ENCODE peak calls at places on chromosomes 11 and 22, in six cellular contexts. N is IMR-90, U is H9, K is neuronal stem cell, Y is trophoblast cell, E is mesenchymal stem cell. R is an unnamed sample.

GRCh38 chr11:38824573-38824972 is 2226.5 kb upstream of the RAG2 start:
- DNase-seq in N (peak; percentile 19), U (no peak), K (no peak), Y (no peak), E (peak; percentile 15), R (peak; percentile 67)

GRCh38 chr11:15884792-15885540 is 471.4 kb downstream of the SOX6 start:
- DNase-seq in N (no peak), U (no peak), K (no peak), Y (no peak), E (peak; percentile 76), R (peak; percentile 54)

GRCh38 chr22:24231706-24232105 is 13.2 kb downstream of the GGT5 start:
- DNase-seq in N (no peak), U (no peak), K (no peak), Y (no peak), E (no peak), R (no peak)

GRCh38 chr22:27724706-27725105 is 76.8 kb downstream of the MN1 start:
- DNase-seq in N (peak; percentile 10), U (no peak), K (no peak), Y (no peak), E (no peak), R (no peak)

GRCh38 chr11:90344546-90344945 is 121.7 kb upstream of the CHORDC1 start:
- DNase-seq in N (no peak), U (no peak), K (no peak), Y (peak; percentile 95), E (no peak), R (no peak)

GRCh38 chr22:26892401-26893033 is 235.1 kb downstream of the MIAT start:
- DNase-seq in N (no peak), U (peak; percentile 25), K (no peak), Y (no peak), E (peak; percentile 76), R (no peak)

GRCh38 chr11:73999581-74000306 is 9.1 kb downstream of the UCP3 start:
- DNase-seq in N (no peak), U (no peak), K (no peak), Y (no peak), E (no peak), R (no peak)

GRCh38 chr22:44449683-44450425 is 48.2 kb downstream of the RTL6 start:
- DNase-seq in N (no peak), U (no peak), K (no peak), Y (no peak), E (no peak), R (no peak)

GRCh38 chr11:64545605-64546004 is 45.4 kb upstream of the SLC22A12 start:
- DNase-seq in N (peak; percentile 69), U (no peak), K (no peak), Y (peak; percentile 83), E (peak; percentile 50), R (no peak)

GRCh38 chr11:31424652-31425051 is 55.0 kb downstream of the DNAJC24 start:
- DNase-seq in N (no peak), U (no peak), K (no peak), Y (no peak), E (no peak), R (no peak)

GRCh38 chr11:16897460-16898061 is 116.7 kb downstream of the PLEKHA7 start:
- DNase-seq in N (no peak), U (peak; percentile 72), K (peak; percentile 76), Y (no peak), E (no peak), R (peak; percentile 84)

GRCh38 chr11:116357769-116358544 is 414.8 kb downstream of the BUD13 start:
- DNase-seq in N (no peak), U (peak; percentile 93), K (peak; percentile 81), Y (peak; percentile 11), E (no peak), R (peak; percentile 92)

GRCh38 chr11:10108901-10109665 is 184.9 kb downstream of the SBF2 start:
- DNase-seq in N (peak; percentile 40), U (no peak), K (no peak), Y (no peak), E (no peak), R (no peak)

GRCh38 chr11:6225896-6226295 is 8.5 kb downstream of the FHIP1B start:
- DNase-seq in N (no peak), U (no peak), K (no peak), Y (no peak), E (no peak), R (no peak)

GRCh38 chr11:95081010-95081409 is 8.6 kb upstream of the ENDOD1 start:
- DNase-seq in N (no peak), U (no peak), K (no peak), Y (no peak), E (peak; percentile 4), R (no peak)
- H3K27ac ChIP-seq in N (no peak overlapping the region), U (no peak overlapping the region), K (no peak overlapping the region), Y (no peak overlapping the region), E (no peak overlapping the region), R (no peak overlapping the region)

DNA sequence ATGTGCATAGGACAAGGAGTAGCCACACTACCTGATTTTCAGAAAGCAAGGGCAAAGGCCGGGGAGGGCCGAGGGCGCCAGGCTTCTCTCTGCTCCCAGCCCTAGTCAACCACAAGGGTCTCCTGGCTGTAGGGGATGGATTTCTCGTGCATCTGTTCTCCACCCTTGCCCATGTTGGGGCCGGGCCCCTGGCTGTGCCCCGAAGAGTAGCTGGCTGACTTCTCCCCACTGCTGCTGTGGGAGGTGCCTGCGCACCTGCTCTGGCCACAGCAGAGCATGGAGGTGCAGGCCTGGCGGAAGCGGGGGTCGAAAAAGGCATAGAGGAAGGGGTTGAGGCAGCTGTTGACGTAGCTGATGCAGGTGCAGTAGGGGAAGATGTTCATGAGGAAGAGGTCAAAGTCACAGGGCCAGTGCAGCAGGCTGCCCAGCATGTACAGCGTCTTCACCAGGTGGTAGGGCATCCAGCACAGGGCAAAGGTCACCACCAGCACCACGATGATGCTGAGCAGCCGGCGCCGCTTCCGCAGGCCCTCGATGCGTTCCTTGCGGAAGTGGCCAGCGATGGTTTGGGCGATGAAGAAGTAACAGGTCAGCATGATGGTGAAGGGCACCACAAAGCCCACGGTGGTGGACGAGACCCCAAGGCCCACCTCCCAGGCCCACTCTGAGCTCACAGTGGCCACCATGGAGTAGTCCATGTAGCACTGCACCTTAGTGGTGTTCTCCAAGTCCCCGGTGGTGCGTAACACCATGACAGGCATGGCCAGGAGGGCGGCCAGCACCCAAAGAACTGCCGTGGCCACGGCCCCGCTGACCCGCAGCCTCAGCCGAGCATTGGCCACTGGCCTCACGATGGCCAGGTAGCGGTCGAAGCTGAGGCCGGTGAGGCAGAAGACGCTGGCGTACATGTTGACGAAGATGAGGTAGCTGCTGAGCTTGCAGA is 1.0 kb downstream of the APLNR start:
- DNase-seq in N (no peak), U (no peak), K (no peak), Y (no peak), E (no peak), R (no peak)
- H2AK5ac ChIP-seq in N (no peak overlapping the region), U (no peak overlapping the region), K (peak overlapping the region; percentile 98), Y (no peak overlapping the region), E (no peak overlapping the region), R (peak overlapping the region; percentile 81)

DNA sequence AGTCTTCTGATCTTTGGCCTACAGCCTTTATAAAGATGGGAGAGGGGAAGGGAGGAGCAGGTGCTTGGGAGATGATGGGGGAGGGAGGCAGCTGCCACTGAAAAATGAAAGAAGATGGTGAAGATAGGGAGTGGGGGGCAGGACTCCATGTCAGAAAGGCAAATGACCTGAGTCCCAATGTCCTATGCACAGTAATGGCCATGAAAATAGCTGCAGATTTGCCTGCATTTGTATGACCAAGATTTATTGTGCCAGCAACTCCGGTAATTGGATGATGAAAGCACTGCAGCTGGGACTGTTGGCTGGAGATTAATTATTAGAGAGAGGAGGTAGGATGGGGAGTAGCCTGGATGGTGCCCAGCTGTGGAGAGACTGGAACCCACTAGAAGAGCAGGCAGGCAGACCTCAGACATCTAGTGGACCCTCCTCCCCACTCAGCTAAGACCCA is 36.1 kb downstream of the NEU3 start:
- DNase-seq in N (no peak), U (no peak), K (no peak), Y (no peak), E (no peak), R (no peak)
- H3K27ac ChIP-seq in N (no peak overlapping the region), U (no peak overlapping the region), K (no peak overlapping the region), Y (no peak overlapping the region), E (no peak overlapping the region), R (no peak overlapping the region)

GRCh38 chr11:69455969-69456368 is 25.5 kb upstream of the LINC01488 start:
- DNase-seq in N (no peak), U (no peak), K (no peak), Y (no peak), E (no peak), R (no peak)
- H2AK5ac ChIP-seq in N (no peak overlapping the region), U (no peak overlapping the region), K (no peak overlapping the region), Y (no peak overlapping the region), E (no peak overlapping the region), R (no peak overlapping the region)

GRCh38 chr11:57763568-57763967 is 2.0 kb downstream of the CTNND1 start:
- DNase-seq in N (peak; percentile 53), U (no peak), K (no peak), Y (peak; percentile 48), E (peak; percentile 69), R (peak; percentile 84)
- H3K27ac ChIP-seq in N (peak overlapping the region; percentile 22), U (no peak overlapping the region), K (no peak overlapping the region), Y (peak overlapping the region; percentile 2), E (peak overlapping the region; percentile 38), R (no peak overlapping the region)